ENCODE peak calls at places on chromosomes 11 and 22, in eight cellular contexts. N is A549; M is left lung; Z is cardiac muscle cell; P is esophagus muscularis mucosa; W is CD8-positive, alpha-beta T cell; Y is endodermal cell; S is IMR-90. X is an unnamed sample.

GRCh38 chr22:31080848-31081649 is at the start of gene SMTN:
- DNase-seq in N (peak; percentile 82), M (peak; percentile 93), Z (peak; percentile 92), P (peak; percentile 97), W (peak; percentile 75), Y (peak; percentile 98), S (peak; percentile 85), X (peak; percentile 96)

GRCh38 chr11:65425971-65426838 is 3.6 kb downstream of the NEAT1 start:
- DNase-seq in N (no peak), M (peak; percentile 29), Z (peak; percentile 80), P (no peak), W (no peak), Y (no peak), S (peak; percentile 89), X (no peak)

GRCh38 chr11:61328351-61328750 is 4.6 kb downstream of the DDB1 start:
- DNase-seq in N (no peak), M (no peak), Z (no peak), P (no peak), W (no peak), Y (no peak), S (no peak), X (no peak)

GRCh38 chr11:11988099-11988651 is 20.3 kb downstream of the DKK3 start:
- DNase-seq in N (no peak), M (no peak), Z (no peak), P (no peak), W (no peak), Y (peak; percentile 50), S (peak; percentile 87), X (no peak)

GRCh38 chr11:1486054-1486825 is at the start of gene MOB2:
- DNase-seq in N (no peak), M (no peak), Z (peak; percentile 20), P (no peak), W (no peak), Y (no peak), S (peak; percentile 4), X (no peak)

GRCh38 chr11:117874910-117875396 is 1.5 kb downstream of the FXYD6 start:
- DNase-seq in N (no peak), M (no peak), Z (no peak), P (no peak), W (no peak), Y (no peak), S (no peak), X (no peak)

GRCh38 chr11:74926304-74927030 is 22.4 kb downstream of the XRRA1 start:
- DNase-seq in N (no peak), M (no peak), Z (no peak), P (no peak), W (no peak), Y (no peak), S (peak; percentile 56), X (no peak)

GRCh38 chr11:95371147-95371546 is 140.1 kb upstream of the SESN3 start:
- DNase-seq in N (no peak), M (no peak), Z (no peak), P (no peak), W (no peak), Y (no peak), S (no peak), X (no peak)

GRCh38 chr11:75718406-75719088 is 909 bp downstream of the MOGAT2 start:
- DNase-seq in N (no peak), M (no peak), Z (peak; percentile 9), P (no peak), W (no peak), Y (no peak), S (no peak), X (no peak)

GRCh38 chr22:39360674-39361413 is 11.1 kb downstream of the SYNGR1 start:
- DNase-seq in N (no peak), M (no peak), Z (no peak), P (no peak), W (no peak), Y (peak; percentile 88), S (no peak), X (peak; percentile 74)

GRCh38 chr22:46007848-46008261 is 30.9 kb upstream of the WNT7B start:
- DNase-seq in N (no peak), M (no peak), Z (peak; percentile 95), P (no peak), W (no peak), Y (no peak), S (peak; percentile 87), X (no peak)

GRCh38 chr11:2085251-2086066 is 53.7 kb downstream of the IGF2 start:
- DNase-seq in N (no peak), M (no peak), Z (no peak), P (peak; percentile 66), W (no peak), Y (no peak), S (no peak), X (no peak)

GRCh38 chr11:77379253-77379652 is 77.8 kb upstream of the GDPD4 start:
- DNase-seq in N (no peak), M (no peak), Z (peak; percentile 18), P (no peak), W (no peak), Y (no peak), S (peak; percentile 74), X (no peak)

GRCh38 chr11:60754887-60755286 is 1.8 kb upstream of the MS4A15 start:
- DNase-seq in N (no peak), M (no peak), Z (no peak), P (no peak), W (no peak), Y (no peak), S (no peak), X (no peak)

GRCh38 chr11:7964873-7965272 is 374 bp downstream of the NLRP10 start:
- DNase-seq in N (no peak), M (no peak), Z (no peak), P (no peak), W (no peak), Y (no peak), S (peak; percentile 90), X (no peak)

GRCh38 chr22:39290724-39291161 is 28.7 kb downstream of the RPL3 start:
- DNase-seq in N (peak; percentile 59), M (peak; percentile 51), Z (peak; percentile 65), P (no peak), W (no peak), Y (peak; percentile 84), S (peak; percentile 71), X (no peak)

GRCh38 chr11:3732671-3733070 is 61.5 kb upstream of the CHRNA10 start:
- DNase-seq in N (no peak), M (no peak), Z (peak; percentile 61), P (no peak), W (no peak), Y (no peak), S (no peak), X (no peak)

GRCh38 chr11:132920391-132921095 is 611.8 kb downstream of the OPCML start:
- DNase-seq in N (no peak), M (no peak), Z (no peak), P (peak; percentile 62), W (no peak), Y (peak; percentile 45), S (no peak), X (no peak)

GRCh38 chr11:63888170-63889086 is 28.5 kb downstream of the RCOR2 start:
- DNase-seq in N (no peak), M (peak; percentile 79), Z (peak; percentile 80), P (no peak), W (peak; percentile 49), Y (peak; percentile 90), S (peak; percentile 52), X (peak; percentile 92)

GRCh38 chr11:64787526-64788320 is 9.4 kb upstream of the SF1 start:
- DNase-seq in N (peak; percentile 89), M (peak; percentile 59), Z (peak; percentile 65), P (peak; percentile 91), W (no peak), Y (peak; percentile 92), S (peak; percentile 33), X (peak; percentile 61)

GRCh38 chr11:61091373-61092279 is 10.7 kb upstream of the CD5 start:
- DNase-seq in N (no peak), M (no peak), Z (peak; percentile 59), P (no peak), W (no peak), Y (peak; percentile 47), S (peak; percentile 12), X (no peak)

GRCh38 chr11:12771875-12772274 is 97.7 kb downstream of the TEAD1 start:
- DNase-seq in N (no peak), M (no peak), Z (no peak), P (no peak), W (no peak), Y (no peak), S (peak; percentile 76), X (no peak)

DNA sequence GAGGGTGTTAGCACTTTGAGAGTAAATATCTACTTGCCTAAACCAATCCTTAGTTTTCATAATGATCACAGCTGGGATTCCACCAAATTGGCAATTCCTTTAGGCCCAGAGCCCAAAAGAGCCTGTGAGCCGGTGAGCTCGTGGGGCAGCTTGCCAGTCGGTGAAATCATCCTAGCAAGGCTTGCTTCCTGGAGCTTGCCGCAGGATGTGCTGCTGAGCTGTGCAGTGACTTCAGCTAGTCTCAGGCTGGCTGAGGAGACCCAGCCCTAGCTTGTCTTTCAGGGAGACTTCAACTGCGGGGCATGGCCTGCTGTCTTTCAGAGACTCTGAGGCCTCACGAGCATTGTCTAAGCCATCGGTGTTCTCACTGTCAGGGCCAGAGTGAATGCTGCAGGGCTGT is 73.6 kb upstream of the SUSD2 start:
- DNase-seq in N (no peak), M (peak; percentile 76), Z (peak; percentile 89), P (peak; percentile 97), W (no peak), Y (no peak), S (peak; percentile 90), X (no peak)
- TF ChIP-seq CTCF in N (no peak), M (peak; percentile 15), Z (peak; percentile 56), P (peak; percentile 65), W (no peak), Y (no peak), S (peak; percentile 58), X (no peak)

GRCh38 chr11:128553662-128554392 is 33.5 kb downstream of the ETS1 start:
- DNase-seq in N (no peak), M (no peak), Z (peak; percentile 93), P (peak; percentile 77), W (no peak), Y (no peak), S (peak; percentile 32), X (no peak)
- H3K4me1 ChIP-seq in N (no peaks in the 10 kb centered on the region), M (peaks cover 49% of the 10 kb centered on the region), Z (peaks cover 11% of the 10 kb centered on the region), P (peaks cover 26% of the 10 kb centered on the region), W (peaks cover 55% of the 10 kb centered on the region), Y (no peaks in the 10 kb centered on the region), S (peaks cover 5% of the 10 kb centered on the region), X (no peaks in the 10 kb centered on the region)

DNA sequence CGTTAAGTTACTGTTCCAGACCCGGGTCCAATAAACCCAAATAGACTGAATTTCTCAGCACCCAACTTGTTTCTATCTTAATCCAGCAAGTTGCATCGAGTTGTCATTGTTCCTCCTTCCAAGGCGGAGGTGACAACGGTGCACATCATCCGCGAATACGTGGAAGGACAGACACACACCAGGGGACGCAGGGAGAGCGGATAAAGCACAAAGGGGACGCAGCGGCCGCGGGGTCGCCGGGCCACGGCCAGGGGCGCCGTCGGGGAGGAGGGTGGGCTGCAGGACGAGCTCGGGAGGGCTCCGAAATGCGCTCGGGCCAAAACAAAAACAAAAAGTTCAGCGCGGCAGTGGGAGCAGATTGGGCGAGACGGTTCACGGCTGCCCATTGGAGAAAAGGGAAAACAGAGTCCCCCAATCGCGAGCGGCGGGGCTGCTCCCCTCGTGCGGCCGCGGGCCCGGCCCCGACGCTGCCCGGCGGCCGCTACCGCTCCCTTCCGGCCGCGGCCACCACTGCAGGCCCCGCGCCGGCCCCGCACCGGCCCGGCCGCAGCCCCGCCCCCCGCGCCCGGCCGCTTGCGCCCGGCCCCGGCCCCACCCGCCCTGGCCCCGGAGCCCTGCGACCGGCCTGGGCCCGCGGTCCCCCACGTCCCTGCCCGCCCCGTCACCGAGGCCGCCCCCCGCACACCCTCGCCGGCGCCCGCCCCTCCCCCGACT is 518 bp downstream of the KMT5B start:
- DNase-seq in N (peak; percentile 76), M (peak; percentile 75), Z (peak; percentile 87), P (no peak), W (peak; percentile 36), Y (peak; percentile 88), S (peak; percentile 75), X (peak; percentile 84)
- TF ChIP-seq CTCF in N (peak; percentile 34), M (no peak), Z (no peak), P (peak; percentile 51), W (no peak), Y (peak; percentile 60), S (peak; percentile 56), X (peak; percentile 47)

GRCh38 chr22:48086246-48086645 is 1323.8 kb downstream of the TBC1D22A start:
- DNase-seq in N (no peak), M (no peak), Z (no peak), P (no peak), W (no peak), Y (no peak), S (no peak), X (no peak)
- H3K4me1 ChIP-seq in N (peaks cover 12% of the 10 kb centered on the region), M (peaks cover 8% of the 10 kb centered on the region), Z (no peaks in the 10 kb centered on the region), P (peaks cover 18% of the 10 kb centered on the region), W (peaks cover 10% of the 10 kb centered on the region), Y (no peaks in the 10 kb centered on the region), S (no peaks in the 10 kb centered on the region), X (no peaks in the 10 kb centered on the region)

X was measured in Caco-2.